ENCODE peak calls at places on chromosomes 4 and X, in four cellular contexts. L is ACHN, D is NCI-H1105, G is EH. K is an unnamed sample.

GRCh38 chrX:125765347-125765746 is 400.7 kb downstream of the DCAF12L2 start:
- DNase-seq in L (no peak), D (no peak), G (no peak), K (no peak)

GRCh38 chrX:56994375-56995270 is 718 bp downstream of the SPIN3 start:
- DNase-seq in L (no peak), D (no peak), G (no peak), K (peak; percentile 8)

GRCh38 chrX:103533428-103534216 is 14.3 kb upstream of the RAB40A start:
- DNase-seq in L (peak; percentile 58), D (peak; percentile 1), G (peak; percentile 74), K (peak; percentile 59)

GRCh38 chrX:123277347-123277746 is 93.3 kb downstream of the GRIA3 start:
- DNase-seq in L (no peak), D (no peak), G (no peak), K (no peak)

GRCh38 chrX:154799554-154800348 is 5.5 kb downstream of the MPP1 start:
- DNase-seq in L (no peak), D (peak; percentile 98), G (no peak), K (peak; percentile 57)

GRCh38 chr4:65561164-65561563 is 109.1 kb downstream of the EPHA5 start:
- DNase-seq in L (no peak), D (no peak), G (no peak), K (no peak)

GRCh38 chr4:88964450-88964849 is 92.5 kb downstream of the FAM13A start:
- DNase-seq in L (no peak), D (no peak), G (peak; percentile 69), K (no peak)

GRCh38 chr4:40831462-40831861 is 81.7 kb downstream of the NSUN7 start:
- DNase-seq in L (no peak), D (no peak), G (no peak), K (no peak)

GRCh38 chr4:48262926-48263325 is 6.7 kb downstream of the TEC start:
- DNase-seq in L (peak; percentile 63), D (no peak), G (peak; percentile 80), K (no peak)

GRCh38 chr4:6727943-6728250 is 11.9 kb downstream of the BLOC1S4 start:
- DNase-seq in L (no peak), D (no peak), G (no peak), K (no peak)

GRCh38 chr4:41069268-41069667 is 145.1 kb downstream of the APBB2 start:
- DNase-seq in L (no peak), D (no peak), G (no peak), K (no peak)

GRCh38 chrX:121641560-121641959 is 594.1 kb downstream of the GLUD2 start:
- DNase-seq in L (peak; percentile 11), D (no peak), G (peak; percentile 81), K (no peak)

GRCh38 chr4:24321637-24322036 is 262.7 kb downstream of the DHX15 start:
- DNase-seq in L (no peak), D (no peak), G (no peak), K (no peak)

GRCh38 chrX:66751136-66751782 is 112.4 kb upstream of the EDA2R start:
- DNase-seq in L (no peak), D (no peak), G (peak; percentile 18), K (no peak)

GRCh38 chr4:52201705-52202104 is 150.6 kb downstream of the SPATA18 start:
- DNase-seq in L (no peak), D (no peak), G (peak; percentile 6), K (no peak)

GRCh38 chr4:81807927-81808672 is 336.4 kb upstream of the RASGEF1B start:
- DNase-seq in L (no peak), D (peak; percentile 90), G (no peak), K (peak; percentile 26)

GRCh38 chrX:106481341-106481740 is 130.4 kb upstream of the RADX start:
- DNase-seq in L (peak; percentile 48), D (peak; percentile 33), G (peak; percentile 42), K (peak; percentile 16)

GRCh38 chrX:68719904-68720614 is 72.6 kb downstream of the STARD8 start:
- DNase-seq in L (no peak), D (no peak), G (peak; percentile 8), K (no peak)

GRCh38 chr4:10283761-10284160 is 167.2 kb upstream of the WDR1 start:
- DNase-seq in L (no peak), D (no peak), G (peak; percentile 41), K (no peak)

GRCh38 chr4:110475881-110476818 is at the start of gene ENPEP:
- DNase-seq in L (peak; percentile 67), D (no peak), G (peak; percentile 72), K (no peak)

GRCh38 chr4:149292422-149293055 is 523.1 kb downstream of the IQCM start:
- DNase-seq in L (no peak), D (no peak), G (no peak), K (no peak)

GRCh38 chr4:8010618-8011017 is 71.0 kb upstream of the AFAP1 start:
- DNase-seq in L (no peak), D (peak; percentile 94), G (peak; percentile 55), K (peak; percentile 99)

GRCh38 chr4:81606796-81607550 is 135.3 kb upstream of the RASGEF1B start:
- DNase-seq in L (no peak), D (no peak), G (no peak), K (no peak)

GRCh38 chr4:145623831-145624230 is 4.6 kb downstream of the MMAA start:
- DNase-seq in L (peak; percentile 65), D (no peak), G (peak; percentile 73), K (no peak)

GRCh38 chr4:76108467-76109181 is 34.1 kb downstream of the ART3 start:
- DNase-seq in L (peak; percentile 41), D (no peak), G (peak; percentile 16), K (peak; percentile 10)

GRCh38 chrX:153981771-153982533 is 9.4 kb downstream of the TMEM187 start:
- DNase-seq in L (no peak), D (no peak), G (no peak), K (no peak)

GRCh38 chr4:118410143-118410542 is 57.3 kb upstream of the PRSS12 start:
- DNase-seq in L (no peak), D (no peak), G (peak; percentile 85), K (no peak)

GRCh38 chrX:94097852-94098251 is 423.8 kb downstream of the FAM133A start:
- DNase-seq in L (no peak), D (no peak), G (no peak), K (no peak)

GRCh38 chrX:24643116-24643515 is 4.0 kb downstream of the PCYT1B start:
- DNase-seq in L (no peak), D (no peak), G (no peak), K (no peak)

GRCh38 chr4:23815351-23815750 is 74.5 kb downstream of the PPARGC1A start:
- DNase-seq in L (no peak), D (no peak), G (no peak), K (no peak)

GRCh38 chr4:38071801-38072567 is 111.8 kb downstream of the PTTG2 start:
- DNase-seq in L (no peak), D (no peak), G (no peak), K (peak; percentile 62)

K was measured in BE2C.